ENCODE peak calls at places on chromosomes 5 and 9, in six cellular contexts. One of them, this sample, is unnamed.

GRCh38 chr9:131805803-131806202 is 65.9 kb upstream of the RAPGEF1 start:
- DNase-seq in ovary: no peak
- DNase-seq in cardiac muscle cell: no peak
- DNase-seq in upper lobe of right lung: no peak
- DNase-seq in NT2/D1: no peak
- DNase-seq in tibial artery: no peak
- DNase-seq in this sample: no peak

GRCh38 chr5:9765421-9765820 is 135.3 kb upstream of the TAS2R1 start:
- DNase-seq in ovary: no peak
- DNase-seq in cardiac muscle cell: no peak
- DNase-seq in upper lobe of right lung: no peak
- DNase-seq in NT2/D1: no peak
- DNase-seq in tibial artery: no peak
- DNase-seq in this sample: no peak

GRCh38 chr5:38780950-38781349 is 64.9 kb upstream of the OSMR start:
- DNase-seq in ovary: peak; percentile 63
- DNase-seq in cardiac muscle cell: peak; percentile 95
- DNase-seq in upper lobe of right lung: no peak
- DNase-seq in NT2/D1: no peak
- DNase-seq in tibial artery: peak; percentile 70
- DNase-seq in this sample: no peak

GRCh38 chr9:105963700-105964099 is 269.4 kb downstream of the TMEM38B start:
- DNase-seq in ovary: no peak
- DNase-seq in cardiac muscle cell: no peak
- DNase-seq in upper lobe of right lung: no peak
- DNase-seq in NT2/D1: no peak
- DNase-seq in tibial artery: no peak
- DNase-seq in this sample: no peak

GRCh38 chr5:139150359-139150999 is 47.7 kb downstream of the SIL1 start:
- DNase-seq in ovary: no peak
- DNase-seq in cardiac muscle cell: peak; percentile 56
- DNase-seq in upper lobe of right lung: no peak
- DNase-seq in NT2/D1: no peak
- DNase-seq in tibial artery: no peak
- DNase-seq in this sample: no peak

GRCh38 chr9:6218099-6218502 is 2.5 kb downstream of the IL33 start:
- DNase-seq in ovary: no peak
- DNase-seq in cardiac muscle cell: peak; percentile 93
- DNase-seq in upper lobe of right lung: no peak
- DNase-seq in NT2/D1: no peak
- DNase-seq in tibial artery: no peak
- DNase-seq in this sample: no peak

GRCh38 chr5:137415231-137415681 is 83.9 kb downstream of the SPOCK1 start:
- DNase-seq in ovary: no peak
- DNase-seq in cardiac muscle cell: peak; percentile 57
- DNase-seq in upper lobe of right lung: no peak
- DNase-seq in NT2/D1: no peak
- DNase-seq in tibial artery: no peak
- DNase-seq in this sample: no peak

GRCh38 chr5:120632430-120632829 is 168.3 kb downstream of the PRR16 start:
- DNase-seq in ovary: no peak
- DNase-seq in cardiac muscle cell: no peak
- DNase-seq in upper lobe of right lung: no peak
- DNase-seq in NT2/D1: no peak
- DNase-seq in tibial artery: no peak
- DNase-seq in this sample: no peak

GRCh38 chr9:73081979-73082657 is 69.5 kb upstream of the ANXA1 start:
- DNase-seq in ovary: no peak
- DNase-seq in cardiac muscle cell: peak; percentile 79
- DNase-seq in upper lobe of right lung: no peak
- DNase-seq in NT2/D1: peak; percentile 44
- DNase-seq in tibial artery: no peak
- DNase-seq in this sample: peak; percentile 35

GRCh38 chr9:79800578-79800977 is 228.8 kb downstream of the TLE4 start:
- DNase-seq in ovary: no peak
- DNase-seq in cardiac muscle cell: no peak
- DNase-seq in upper lobe of right lung: no peak
- DNase-seq in NT2/D1: no peak
- DNase-seq in tibial artery: no peak
- DNase-seq in this sample: no peak

GRCh38 chr5:7010578-7010977 is 297.3 kb downstream of the TENT4A start:
- DNase-seq in ovary: no peak
- DNase-seq in cardiac muscle cell: no peak
- DNase-seq in upper lobe of right lung: no peak
- DNase-seq in NT2/D1: no peak
- DNase-seq in tibial artery: no peak
- DNase-seq in this sample: no peak

GRCh38 chr9:29697011-29697410 is 2123.7 kb upstream of the C9orf72 start:
- DNase-seq in ovary: no peak
- DNase-seq in cardiac muscle cell: no peak
- DNase-seq in upper lobe of right lung: no peak
- DNase-seq in NT2/D1: no peak
- DNase-seq in tibial artery: no peak
- DNase-seq in this sample: no peak

GRCh38 chr9:130345009-130345992 is 79.7 kb downstream of the HMCN2 start:
- DNase-seq in ovary: no peak
- DNase-seq in cardiac muscle cell: no peak
- DNase-seq in upper lobe of right lung: no peak
- DNase-seq in NT2/D1: no peak
- DNase-seq in tibial artery: no peak
- DNase-seq in this sample: no peak

GRCh38 chr5:3307982-3308621 is 287.5 kb upstream of the IRX1 start:
- DNase-seq in ovary: no peak
- DNase-seq in cardiac muscle cell: no peak
- DNase-seq in upper lobe of right lung: no peak
- DNase-seq in NT2/D1: no peak
- DNase-seq in tibial artery: no peak
- DNase-seq in this sample: no peak

GRCh38 chr5:148620696-148621095 is 33.6 kb downstream of the HTR4 start:
- DNase-seq in ovary: no peak
- DNase-seq in cardiac muscle cell: no peak
- DNase-seq in upper lobe of right lung: no peak
- DNase-seq in NT2/D1: no peak
- DNase-seq in tibial artery: no peak
- DNase-seq in this sample: no peak

GRCh38 chr5:149946118-149946517 is 1.5 kb upstream of the PDE6A start:
- DNase-seq in ovary: no peak
- DNase-seq in cardiac muscle cell: no peak
- DNase-seq in upper lobe of right lung: no peak
- DNase-seq in NT2/D1: no peak
- DNase-seq in tibial artery: no peak
- DNase-seq in this sample: no peak

GRCh38 chr5:149941795-149942194 is 2.8 kb downstream of the PDE6A start:
- DNase-seq in ovary: no peak
- DNase-seq in cardiac muscle cell: no peak
- DNase-seq in upper lobe of right lung: no peak
- DNase-seq in NT2/D1: no peak
- DNase-seq in tibial artery: no peak
- DNase-seq in this sample: no peak

GRCh38 chr5:149942199-149942598 is 2.4 kb downstream of the PDE6A start:
- DNase-seq in ovary: no peak
- DNase-seq in cardiac muscle cell: no peak
- DNase-seq in upper lobe of right lung: no peak
- DNase-seq in NT2/D1: no peak
- DNase-seq in tibial artery: no peak
- DNase-seq in this sample: no peak

GRCh38 chr5:149940941-149941644 is 3.5 kb downstream of the PDE6A start:
- DNase-seq in ovary: no peak
- DNase-seq in cardiac muscle cell: no peak
- DNase-seq in upper lobe of right lung: no peak
- DNase-seq in NT2/D1: no peak
- DNase-seq in tibial artery: no peak
- DNase-seq in this sample: no peak

GRCh38 chr5:149944666-149945065 is at the start of gene PDE6A:
- DNase-seq in ovary: no peak
- DNase-seq in cardiac muscle cell: no peak
- DNase-seq in upper lobe of right lung: no peak
- DNase-seq in NT2/D1: no peak
- DNase-seq in tibial artery: no peak
- DNase-seq in this sample: no peak
- H3K4me1 ChIP-seq in ovary: no peaks in the 10 kb centered on the region
- H3K4me1 ChIP-seq in cardiac muscle cell: peaks cover 12% of the 10 kb centered on the region
- H3K4me1 ChIP-seq in upper lobe of right lung: no peaks in the 10 kb centered on the region
- H3K4me1 ChIP-seq in NT2/D1: no peaks in the 10 kb centered on the region
- H3K4me1 ChIP-seq in tibial artery: no peaks in the 10 kb centered on the region
- H3K4me1 ChIP-seq in this sample: no peaks in the 10 kb centered on the region

GRCh38 chr9:69028754-69029153 is 6.8 kb upstream of the FXN start:
- DNase-seq in ovary: no peak
- DNase-seq in cardiac muscle cell: no peak
- DNase-seq in upper lobe of right lung: no peak
- DNase-seq in NT2/D1: no peak
- DNase-seq in tibial artery: no peak
- DNase-seq in this sample: no peak
- H3K4me1 ChIP-seq in ovary: no peaks in the 10 kb centered on the region
- H3K4me1 ChIP-seq in cardiac muscle cell: no peaks in the 10 kb centered on the region
- H3K4me1 ChIP-seq in upper lobe of right lung: no peaks in the 10 kb centered on the region
- H3K4me1 ChIP-seq in NT2/D1: peaks cover under 1% of the 10 kb centered on the region
- H3K4me1 ChIP-seq in tibial artery: no peaks in the 10 kb centered on the region
- H3K4me1 ChIP-seq in this sample: no peaks in the 10 kb centered on the region

GRCh38 chr5:96050273-96050880 is 88.7 kb upstream of the ELL2 start:
- DNase-seq in ovary: no peak
- DNase-seq in cardiac muscle cell: no peak
- DNase-seq in upper lobe of right lung: no peak
- DNase-seq in NT2/D1: no peak
- DNase-seq in tibial artery: no peak
- DNase-seq in this sample: no peak

GRCh38 chr5:96043471-96043870 is 81.8 kb upstream of the ELL2 start:
- DNase-seq in ovary: no peak
- DNase-seq in cardiac muscle cell: no peak
- DNase-seq in upper lobe of right lung: no peak
- DNase-seq in NT2/D1: no peak
- DNase-seq in tibial artery: no peak
- DNase-seq in this sample: no peak

GRCh38 chr5:96048763-96049162 is 87.1 kb upstream of the ELL2 start:
- DNase-seq in ovary: no peak
- DNase-seq in cardiac muscle cell: peak; percentile 32
- DNase-seq in upper lobe of right lung: no peak
- DNase-seq in NT2/D1: no peak
- DNase-seq in tibial artery: no peak
- DNase-seq in this sample: no peak

GRCh38 chr5:96049398-96050272 is 88.0 kb upstream of the ELL2 start:
- DNase-seq in ovary: no peak
- DNase-seq in cardiac muscle cell: peak; percentile 76
- DNase-seq in upper lobe of right lung: no peak
- DNase-seq in NT2/D1: no peak
- DNase-seq in tibial artery: no peak
- DNase-seq in this sample: no peak

GRCh38 chr5:96045888-96046287 is 84.2 kb upstream of the ELL2 start:
- DNase-seq in ovary: no peak
- DNase-seq in cardiac muscle cell: no peak
- DNase-seq in upper lobe of right lung: no peak
- DNase-seq in NT2/D1: no peak
- DNase-seq in tibial artery: no peak
- DNase-seq in this sample: no peak
- H3K4me1 ChIP-seq in ovary: no peaks in the 10 kb centered on the region
- H3K4me1 ChIP-seq in cardiac muscle cell: no peaks in the 10 kb centered on the region
- H3K4me1 ChIP-seq in upper lobe of right lung: peaks cover 15% of the 10 kb centered on the region
- H3K4me1 ChIP-seq in NT2/D1: no peaks in the 10 kb centered on the region
- H3K4me1 ChIP-seq in tibial artery: no peaks in the 10 kb centered on the region
- H3K4me1 ChIP-seq in this sample: no peaks in the 10 kb centered on the region

DNA sequence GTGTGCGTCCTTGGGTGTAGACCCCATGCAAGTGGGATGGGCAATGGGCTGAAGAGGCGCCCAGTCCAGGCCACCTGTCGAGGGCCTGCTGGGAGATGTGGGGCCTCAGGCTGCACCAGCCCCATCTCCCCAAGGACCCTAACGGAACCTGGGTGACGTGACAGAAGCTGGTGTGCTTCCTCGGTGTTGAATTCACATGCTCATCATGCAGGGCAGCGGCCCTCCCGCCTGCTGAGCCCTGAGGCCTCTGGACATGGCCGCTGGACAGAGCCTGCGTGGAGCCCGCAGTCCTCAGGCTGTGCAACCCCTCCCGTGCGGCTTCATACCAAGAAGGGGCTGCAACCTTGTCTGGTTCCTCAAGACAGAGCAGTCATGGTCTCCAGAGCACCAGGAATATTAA is 26.8 kb downstream of the TERT start:
- DNase-seq in ovary: no peak
- DNase-seq in cardiac muscle cell: no peak
- DNase-seq in upper lobe of right lung: no peak
- DNase-seq in NT2/D1: no peak
- DNase-seq in tibial artery: no peak
- DNase-seq in this sample: no peak
- H3K4me1 ChIP-seq in ovary: no peaks in the 10 kb centered on the region
- H3K4me1 ChIP-seq in cardiac muscle cell: no peaks in the 10 kb centered on the region
- H3K4me1 ChIP-seq in upper lobe of right lung: no peaks in the 10 kb centered on the region
- H3K4me1 ChIP-seq in NT2/D1: no peaks in the 10 kb centered on the region
- H3K4me1 ChIP-seq in tibial artery: no peaks in the 10 kb centered on the region
- H3K4me1 ChIP-seq in this sample: no peaks in the 10 kb centered on the region

GRCh38 chr9:14421291-14421690 is 107.3 kb upstream of the NFIB start:
- DNase-seq in ovary: no peak
- DNase-seq in cardiac muscle cell: no peak
- DNase-seq in upper lobe of right lung: no peak
- DNase-seq in NT2/D1: no peak
- DNase-seq in tibial artery: no peak
- DNase-seq in this sample: no peak
- H3K4me1 ChIP-seq in ovary: peaks cover 2% of the 10 kb centered on the region
- H3K4me1 ChIP-seq in cardiac muscle cell: no peaks in the 10 kb centered on the region
- H3K4me1 ChIP-seq in upper lobe of right lung: no peaks in the 10 kb centered on the region
- H3K4me1 ChIP-seq in NT2/D1: no peaks in the 10 kb centered on the region
- H3K4me1 ChIP-seq in tibial artery: no peaks in the 10 kb centered on the region
- H3K4me1 ChIP-seq in this sample: peaks cover 4% of the 10 kb centered on the region

DNA sequence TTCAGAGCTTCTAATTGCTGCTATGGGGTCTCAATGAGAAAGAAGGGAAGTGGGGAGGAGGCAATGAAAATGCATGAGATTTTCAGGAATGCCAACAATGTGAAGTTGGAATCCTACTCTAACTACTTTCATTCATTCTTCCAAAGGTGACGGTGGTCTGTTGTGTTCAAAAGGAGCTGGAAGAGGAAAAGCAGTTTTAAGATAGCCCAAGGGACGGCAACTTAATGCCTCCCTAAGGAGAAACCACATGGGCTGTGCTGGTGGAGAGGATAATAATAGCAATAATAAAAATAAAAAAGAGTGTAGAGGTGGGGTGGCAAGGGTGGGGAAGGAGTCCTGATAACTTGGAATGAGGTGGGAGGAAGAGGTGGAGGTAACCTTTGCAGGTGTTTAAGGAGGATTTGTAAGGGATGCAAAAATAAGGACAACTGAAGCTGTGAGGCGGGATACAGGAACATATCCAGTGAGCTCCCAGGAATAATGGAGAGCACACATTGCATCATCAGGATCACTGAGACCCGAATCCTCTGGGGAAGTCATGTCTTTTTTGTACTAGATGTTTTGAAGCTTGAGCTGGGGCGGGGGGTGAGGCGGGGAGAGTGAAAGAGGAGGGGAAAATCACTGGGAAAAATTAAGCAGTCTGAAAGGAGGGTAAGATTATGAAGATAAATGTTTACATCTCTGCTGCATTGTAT is 120.0 kb upstream of the TMEM161B start:
- DNase-seq in ovary: no peak
- DNase-seq in cardiac muscle cell: no peak
- DNase-seq in upper lobe of right lung: no peak
- DNase-seq in NT2/D1: peak; percentile 57
- DNase-seq in tibial artery: no peak
- DNase-seq in this sample: peak; percentile 73
- H3K4me1 ChIP-seq in ovary: no peaks in the 10 kb centered on the region
- H3K4me1 ChIP-seq in cardiac muscle cell: peaks cover 3% of the 10 kb centered on the region
- H3K4me1 ChIP-seq in upper lobe of right lung: no peaks in the 10 kb centered on the region
- H3K4me1 ChIP-seq in NT2/D1: no peaks in the 10 kb centered on the region
- H3K4me1 ChIP-seq in tibial artery: no peaks in the 10 kb centered on the region
- H3K4me1 ChIP-seq in this sample: peaks cover 55% of the 10 kb centered on the region

GRCh38 chr5:146890073-146890472 is 11.5 kb upstream of the PPP2R2B start:
- DNase-seq in ovary: no peak
- DNase-seq in cardiac muscle cell: no peak
- DNase-seq in upper lobe of right lung: no peak
- DNase-seq in NT2/D1: no peak
- DNase-seq in tibial artery: no peak
- DNase-seq in this sample: peak; percentile 40
- H3K4me1 ChIP-seq in ovary: no peaks in the 10 kb centered on the region
- H3K4me1 ChIP-seq in cardiac muscle cell: peaks cover 8% of the 10 kb centered on the region
- H3K4me1 ChIP-seq in upper lobe of right lung: no peaks in the 10 kb centered on the region
- H3K4me1 ChIP-seq in NT2/D1: no peaks in the 10 kb centered on the region
- H3K4me1 ChIP-seq in tibial artery: no peaks in the 10 kb centered on the region
- H3K4me1 ChIP-seq in this sample: peaks cover 60% of the 10 kb centered on the region